ENCODE peak calls at places on chromosomes 6 and 20, in five cellular contexts. P is transverse colon, V is A549, G is stomach, K is HepG2. F is an unnamed sample. For H3K4me1, the result is how much of the 10 kb centered on the place peaks cover.

GRCh38 chr6:132589454-132589853 is at the start of gene TAAR5:
- DNase-seq in V (no peak), P (no peak), K (no peak), G (no peak), F (no peak)

GRCh38 chr6:104537185-104537584 is 322.5 kb downstream of the HACE1 start:
- DNase-seq in G (no peak), V (no peak), K (no peak), P (no peak), F (no peak)

GRCh38 chr6:101539510-101540245 is 146.2 kb downstream of the GRIK2 start:
- DNase-seq in P (no peak), G (no peak), V (no peak), K (no peak), F (no peak)

GRCh38 chr6:129818251-129818650 is 42.9 kb downstream of the TMEM244 start:
- DNase-seq in V (no peak), G (no peak), K (no peak), P (no peak), F (no peak)

GRCh38 chr6:8437813-8438212 is 2.5 kb upstream of the SLC35B3 start:
- DNase-seq in K (peak), P (no peak), V (no peak), G (no peak), F (no peak)

GRCh38 chr20:48295445-48295903 is 510.2 kb upstream of the SULF2 start:
- DNase-seq in G (no peak), K (peak), P (no peak), V (peak), F (no peak)

GRCh38 chr6:118468682-118469465 is 79.2 kb upstream of the PLN start:
- DNase-seq in V (peak), K (peak), G (no peak), P (no peak), F (peak)

GRCh38 chr20:62603021-62603906 is 39.0 kb upstream of the SLCO4A1 start:
- DNase-seq in V (no peak), G (peak), K (no peak), P (peak), F (peak)

GRCh38 chr6:15287670-15288069 is 41.8 kb downstream of the JARID2 start:
- DNase-seq in V (no peak), G (no peak), K (no peak), P (no peak), F (no peak)

GRCh38 chr6:41967312-41968287 is 26.0 kb upstream of the CCND3 start:
- DNase-seq in K (no peak), V (peak), G (no peak), P (no peak), F (no peak)

GRCh38 chr20:5400164-5400762 is 83.5 kb upstream of the PROKR2 start:
- DNase-seq in P (no peak), G (no peak), K (peak), V (no peak), F (no peak)

GRCh38 chr6:152316024-152316423 is 321.1 kb downstream of the SYNE1 start:
- DNase-seq in G (no peak), P (no peak), K (no peak), V (no peak), F (no peak)

GRCh38 chr6:161882196-161882595 is 608.3 kb upstream of the AGPAT4 start:
- DNase-seq in G (no peak), P (peak), V (no peak), K (no peak), F (no peak)

GRCh38 chr6:156686429-156686939 is 90.7 kb upstream of the ARID1B start:
- DNase-seq in P (peak), K (peak), V (peak), G (peak), F (peak)

GRCh38 chr6:21371676-21372161 is 221.8 kb upstream of the SOX4 start:
- DNase-seq in G (no peak), K (peak), V (no peak), P (no peak), F (no peak)

GRCh38 chr20:41175201-41175651 is 37.9 kb downstream of the PLCG1 start:
- DNase-seq in P (no peak), G (peak), V (no peak), K (no peak), F (peak)

GRCh38 chr20:37669062-37669772 is 24.6 kb upstream of the CTNNBL1 start:
- DNase-seq in G (no peak), V (no peak), P (no peak), K (no peak), F (no peak)

GRCh38 chr6:3341467-3341866 is 82.7 kb downstream of the PSMG4 start:
- DNase-seq in P (no peak), V (no peak), G (no peak), K (no peak), F (no peak)

GRCh38 chr6:139416146-139416545 is 41.7 kb upstream of the CITED2 start:
- DNase-seq in P (no peak), G (no peak), V (no peak), K (no peak), F (no peak)

GRCh38 chr20:48826064-48826463 is 1.7 kb downstream of the PREX1 start:
- DNase-seq in P (no peak), K (no peak), V (no peak), G (no peak), F (no peak)

GRCh38 chr6:151240036-151240685 is 394 bp downstream of the AKAP12 start:
- DNase-seq in G (peak), V (peak), P (peak), K (no peak), F (peak)
- H3K4me3 ChIP-seq in G (peak), V (peak), P (peak), K (peak), F (peak)

GRCh38 chr6:37618916-37619605 is 78.6 kb downstream of the MDGA1 start:
- DNase-seq in P (no peak), K (no peak), V (no peak), G (no peak), F (no peak)
- H3K4me1 ChIP-seq in P (under half), K (under half), V (under half), G (under half), F (under half)

DNA sequence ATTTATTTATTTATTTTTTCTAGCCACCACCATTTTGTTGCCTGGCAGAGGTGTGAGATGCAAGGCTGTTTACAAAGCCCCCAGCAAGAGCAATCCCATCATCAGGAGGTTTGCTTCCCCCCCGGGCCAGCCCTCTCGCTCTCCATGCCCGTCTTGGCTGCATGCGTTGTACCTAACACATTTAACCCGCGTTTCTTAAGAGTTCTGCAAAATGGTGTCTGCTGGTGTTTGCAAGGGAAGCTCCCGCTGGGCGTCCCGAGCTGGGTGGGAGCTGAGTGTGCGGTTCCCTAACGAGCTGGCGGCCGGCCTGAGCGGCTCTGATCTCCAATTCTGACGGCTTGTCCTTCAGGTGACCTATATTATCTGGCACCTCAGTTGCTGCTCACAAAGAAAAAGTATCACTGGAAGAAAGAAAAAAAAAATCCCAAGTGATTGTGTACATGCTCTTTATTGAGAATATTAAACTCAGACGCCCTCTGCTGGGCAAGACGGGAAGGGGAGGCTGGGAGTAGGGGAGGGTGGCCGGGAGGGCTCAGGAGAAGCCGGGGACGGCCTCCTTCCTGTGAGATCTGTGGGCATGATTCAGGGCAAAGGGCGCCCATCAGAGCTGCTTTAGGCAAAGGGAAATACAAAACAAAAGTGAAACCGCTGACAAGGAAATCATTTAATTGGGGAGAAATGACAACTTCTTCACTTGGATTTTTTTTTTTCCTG is 154.8 kb downstream of the BCAS1 start:
- DNase-seq in P (peak), G (peak), V (peak), K (peak), F (peak)
- TF ChIP-seq POLR2A in P (no peak), G (no peak), V (no peak), K (no peak), F (no peak)

GRCh38 chr6:148617522-148617921 is 129.3 kb upstream of the UST start:
- DNase-seq in G (no peak), V (no peak), K (no peak), P (no peak), F (no peak)

GRCh38 chr6:148619891-148620290 is 126.9 kb upstream of the UST start:
- DNase-seq in K (no peak), G (no peak), P (no peak), V (no peak), F (no peak)

GRCh38 chr6:148612043-148612442 is 134.8 kb upstream of the UST start:
- DNase-seq in P (no peak), K (no peak), G (no peak), V (no peak), F (no peak)

GRCh38 chr6:148620579-148621298 is 126.1 kb upstream of the UST start:
- DNase-seq in K (no peak), P (no peak), G (no peak), V (no peak), F (no peak)

GRCh38 chr6:148616811-148617210 is 130.0 kb upstream of the UST start:
- DNase-seq in V (no peak), G (no peak), P (no peak), K (no peak), F (no peak)
- H3K4me3 ChIP-seq in V (no peak), G (no peak), P (no peak), K (no peak), F (no peak)

DNA sequence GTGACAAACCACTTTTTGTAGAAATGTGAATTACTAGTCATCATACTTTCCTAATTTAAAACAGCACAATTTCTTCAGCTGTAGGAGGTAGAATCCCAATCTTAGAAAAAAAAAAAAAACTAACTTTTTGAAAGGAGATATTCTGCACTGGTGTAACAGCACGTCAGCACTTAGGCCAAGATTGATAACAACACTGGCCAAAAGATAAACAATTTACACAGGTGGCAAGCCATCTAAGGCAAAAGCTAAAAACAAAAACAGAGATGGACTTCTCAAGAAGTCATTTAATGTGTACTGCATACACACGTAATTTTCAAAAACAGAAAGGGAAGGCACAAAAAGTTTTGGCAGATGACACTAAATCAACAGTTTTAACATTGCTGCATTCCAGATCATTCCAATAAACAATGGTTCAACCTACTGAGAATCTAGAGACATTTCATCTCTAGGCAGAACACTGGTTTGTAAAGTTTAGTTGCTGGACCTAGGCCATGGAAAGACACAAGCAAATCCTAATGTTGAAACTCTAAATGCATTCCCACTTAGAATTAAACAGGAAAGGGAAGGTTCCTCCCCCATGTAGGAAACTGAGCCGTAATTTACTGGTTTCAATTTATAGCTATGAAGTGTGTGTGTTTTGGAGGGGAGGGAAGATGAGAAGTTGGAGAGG is 1.4 kb downstream of the GCLC start:
- DNase-seq in P (no peak), K (no peak), V (no peak), G (no peak), F (no peak)
- H3K4me1 ChIP-seq in P (under half), K (half or more), V (under half), G (half or more), F (under half)

DNA sequence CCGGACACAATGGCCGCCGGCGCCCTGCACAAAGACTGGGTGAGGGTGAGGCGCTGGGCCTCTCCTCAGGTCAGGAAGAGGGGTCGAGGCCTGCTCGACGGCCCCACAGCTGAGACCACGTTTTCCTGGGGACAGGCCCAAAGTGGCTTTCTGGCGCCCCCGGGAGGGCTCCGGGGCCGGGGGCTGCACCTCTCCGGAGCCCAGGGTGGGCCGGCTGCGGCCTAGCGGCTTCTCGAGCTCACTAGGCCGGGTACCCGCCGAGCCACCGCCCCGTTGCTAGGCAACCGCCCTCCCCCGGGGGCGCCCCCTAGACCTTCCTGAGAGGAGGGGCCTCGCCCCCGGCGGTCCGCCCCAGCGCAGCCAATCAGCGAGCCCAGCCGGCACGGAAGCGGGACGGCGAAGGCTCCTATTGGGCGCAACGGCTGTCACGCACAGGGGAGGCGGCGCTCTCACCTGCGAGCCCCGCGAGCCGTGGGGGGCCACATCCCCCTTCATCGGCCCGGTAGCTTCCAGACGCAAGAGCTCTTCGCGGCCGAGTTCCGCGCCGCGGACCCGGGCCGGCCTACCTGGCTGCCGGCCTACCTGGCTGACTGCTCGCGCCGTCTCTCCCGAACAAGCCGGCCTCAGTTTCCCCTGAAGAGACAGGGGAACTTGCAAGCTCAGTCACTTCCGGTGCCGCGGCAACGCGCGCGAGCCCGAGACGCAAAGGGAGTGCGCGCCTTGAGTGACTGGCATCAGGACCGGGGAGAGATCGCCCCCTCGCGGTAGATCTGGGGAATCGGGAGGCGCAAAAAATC is 812 bp upstream of the BCL2L1 start:
- DNase-seq in G (peak), P (peak), K (peak), V (peak), F (peak)
- TF ChIP-seq POLR2A in G (no peak), P (peak), K (peak), V (peak), F (peak)

GRCh38 chr6:287500-287883 is 4.8 kb upstream of the DUSP22 start:
- DNase-seq in V (no peak), G (no peak), K (no peak), P (no peak), F (no peak)
- H3K4me3 ChIP-seq in V (no peak), G (no peak), K (no peak), P (no peak), F (no peak)

DNA sequence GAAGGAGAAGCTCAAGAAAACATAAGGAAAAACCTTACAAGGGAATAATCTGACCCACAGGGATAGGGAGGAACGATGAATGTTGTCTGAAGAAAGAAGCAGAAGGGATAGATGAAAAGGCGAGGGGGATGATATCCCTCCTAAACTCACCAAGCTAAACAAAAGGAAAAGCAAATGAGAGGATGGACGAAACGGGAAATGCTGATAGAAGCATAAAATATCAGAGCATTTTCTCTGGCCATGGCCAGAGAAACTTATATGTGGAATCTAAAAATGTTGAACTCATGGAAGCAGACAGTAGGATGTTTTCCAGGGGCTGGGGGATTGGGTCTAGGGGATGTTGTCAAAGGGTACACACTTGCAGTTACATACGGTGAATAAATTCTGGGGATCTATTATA is 148.4 kb upstream of the FOXQ1 start:
- DNase-seq in P (no peak), G (no peak), V (no peak), K (no peak), F (no peak)
- H3K4me1 ChIP-seq in P (under half), G (under half), V (under half), K (under half), F (under half)

GRCh38 chr20:16729080-16729479 is 746 bp upstream of the SNRPB2 start:
- DNase-seq in V (no peak), P (no peak), K (no peak), G (no peak), F (no peak)

GRCh38 chr20:16732506-16733152 is 2.8 kb downstream of the SNRPB2 start:
- DNase-seq in V (no peak), K (no peak), G (no peak), P (no peak), F (no peak)

DNA sequence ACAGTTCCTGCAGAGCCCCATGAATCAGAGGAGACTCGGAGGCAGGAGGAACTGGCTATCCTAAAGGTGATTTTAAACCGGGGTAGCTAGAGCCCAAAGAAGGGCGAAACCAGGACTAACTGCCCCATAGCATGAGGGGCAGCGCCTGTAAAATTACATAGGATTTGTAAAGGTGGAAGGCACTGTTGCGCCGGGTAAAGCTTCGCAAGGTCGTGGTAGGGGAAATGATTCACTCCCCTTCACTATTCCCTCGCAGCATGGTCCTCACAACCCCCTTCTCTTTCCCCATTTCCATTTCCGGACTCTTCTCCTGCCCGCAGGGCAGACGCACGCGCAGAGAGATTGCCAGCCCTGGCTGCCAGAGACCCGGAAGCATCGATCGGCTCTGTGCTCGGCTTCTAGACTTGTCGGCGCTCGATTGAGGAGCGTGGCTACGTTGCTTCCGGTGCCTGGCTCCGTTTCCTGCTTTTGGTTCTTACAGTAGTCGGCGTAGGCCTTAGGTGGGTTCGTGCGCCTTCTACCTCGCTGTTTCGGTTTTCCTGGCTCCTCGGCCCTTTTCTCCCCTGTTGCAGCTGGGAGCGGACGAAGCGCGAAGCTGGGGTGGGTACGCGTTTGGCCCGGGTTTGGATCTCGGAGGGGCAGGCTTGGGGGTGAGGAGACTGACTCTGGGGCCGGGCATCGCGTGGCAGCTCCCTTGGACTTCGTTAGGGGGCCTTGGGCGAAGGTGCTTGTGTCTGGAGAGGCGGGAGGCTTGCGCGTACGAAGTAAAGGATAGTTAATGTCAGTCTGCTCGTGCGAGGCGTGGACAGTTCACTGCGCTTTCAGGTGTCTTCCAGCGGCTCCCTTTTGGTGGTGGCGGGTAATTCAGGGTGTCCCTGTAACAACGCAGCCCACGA is at the start of gene SNRPB2:
- DNase-seq in K (peak), P (peak), V (peak), G (peak), F (peak)
- TF ChIP-seq POLR2A in K (peak), P (peak), V (peak), G (no peak), F (peak)